ENCODE peak calls at places on chromosomes 6 and 20, in six cellular contexts. J, O, Y, N, S and U are unnamed samples.

GRCh38 chr6:37794825-37795224 is 24.7 kb upstream of the ZFAND3 start:
- DNase-seq in J (no peak), O (no peak), Y (no peak), N (no peak), S (no peak), U (no peak)

GRCh38 chr6:54285595-54285994 is 22.6 kb upstream of the TINAG start:
- DNase-seq in J (no peak), O (no peak), Y (no peak), N (no peak), S (no peak), U (no peak)

GRCh38 chr6:110688661-110689268 is 126.5 kb downstream of the CDK19 start:
- DNase-seq in J (no peak), O (no peak), Y (no peak), N (no peak), S (no peak), U (no peak)

GRCh38 chr20:56429496-56429895 is 17.4 kb downstream of the CASS4 start:
- DNase-seq in J (no peak), O (no peak), Y (no peak), N (no peak), S (peak), U (no peak)

GRCh38 chr6:148349466-148349865 is 6.8 kb downstream of the SASH1 start:
- DNase-seq in J (no peak), O (no peak), Y (no peak), N (no peak), S (no peak), U (no peak)

GRCh38 chr20:15763344-15763743 is 809.9 kb downstream of the KIF16B start:
- DNase-seq in J (no peak), O (no peak), Y (no peak), N (no peak), S (no peak), U (no peak)

GRCh38 chr6:14876778-14877613 is 368.9 kb upstream of the JARID2 start:
- DNase-seq in J (no peak), O (no peak), Y (no peak), N (no peak), S (peak), U (peak)

GRCh38 chr20:32599783-32600340 is 14.7 kb upstream of the NOL4L start:
- DNase-seq in J (no peak), O (no peak), Y (no peak), N (no peak), S (no peak), U (no peak)

GRCh38 chr6:113995632-113996031 is 24.7 kb upstream of the HDAC2 start:
- DNase-seq in J (peak), O (peak), Y (no peak), N (peak), S (peak), U (no peak)

GRCh38 chr6:3447005-3447404 is 9.8 kb downstream of the SLC22A23 start:
- DNase-seq in J (no peak), O (no peak), Y (no peak), N (no peak), S (no peak), U (no peak)

GRCh38 chr20:43751167-43752050 is 24.6 kb upstream of the GTSF1L start:
- DNase-seq in J (no peak), O (no peak), Y (no peak), N (no peak), S (no peak), U (no peak)

GRCh38 chr6:30643656-30644055 is 3.3 kb upstream of the C6orf136 start:
- DNase-seq in J (no peak), O (no peak), Y (no peak), N (no peak), S (no peak), U (no peak)

GRCh38 chr6:20211037-20211940 is 980 bp downstream of the MBOAT1 start:
- DNase-seq in J (no peak), O (peak), Y (no peak), N (no peak), S (no peak), U (no peak)

GRCh38 chr20:33444797-33445560 is 1.4 kb upstream of the SNTA1 start:
- DNase-seq in J (no peak), O (no peak), Y (no peak), N (no peak), S (no peak), U (no peak)

GRCh38 chr20:59017493-59018231 is 1.6 kb upstream of the TUBB1 start:
- DNase-seq in J (no peak), O (no peak), Y (no peak), N (no peak), S (no peak), U (no peak)

GRCh38 chr20:57660510-57661199 is 40.4 kb upstream of the ZBP1 start:
- DNase-seq in J (no peak), O (no peak), Y (no peak), N (no peak), S (no peak), U (no peak)

GRCh38 chr6:118469468-118469867 is 78.6 kb upstream of the PLN start:
- DNase-seq in J (no peak), O (no peak), Y (no peak), N (no peak), S (no peak), U (no peak)

GRCh38 chr20:37243076-37243936 is 18.3 kb downstream of the GHRH start:
- DNase-seq in J (no peak), O (no peak), Y (no peak), N (no peak), S (no peak), U (no peak)

GRCh38 chr6:44652551-44652950 is 265.0 kb downstream of the CDC5L start:
- DNase-seq in J (no peak), O (no peak), Y (no peak), N (no peak), S (no peak), U (no peak)

GRCh38 chr6:52417675-52418111 is 2.4 kb upstream of the EFHC1 start:
- DNase-seq in J (no peak), O (peak), Y (no peak), N (no peak), S (peak), U (no peak)

GRCh38 chr6:42322676-42323075 is 105.0 kb upstream of the MRPS10 start:
- DNase-seq in J (no peak), O (no peak), Y (no peak), N (no peak), S (no peak), U (no peak)

GRCh38 chr6:56435326-56435725 is 187.9 kb upstream of the COL21A1 start:
- DNase-seq in J (no peak), O (no peak), Y (no peak), N (no peak), S (no peak), U (no peak)

GRCh38 chr20:37816003-37816402 is 86.9 kb upstream of the VSTM2L start:
- DNase-seq in J (no peak), O (no peak), Y (no peak), N (no peak), S (no peak), U (no peak)

GRCh38 chr6:121339639-121340226 is 5.5 kb upstream of the TBC1D32 start:
- DNase-seq in J (no peak), O (no peak), Y (no peak), N (no peak), S (no peak), U (no peak)